ENCODE peak calls at places on chromosomes 12 and 14, in ten cellular contexts. One of them, this sample, is unnamed.

GRCh38 chr12:108323581-108323980 is 15.5 kb downstream of the CMKLR1 start:
- DNase-seq in islet precursor cell: no peak
- DNase-seq in anterior cingulate cortex: no peak
- DNase-seq in GM12892: no peak
- DNase-seq in AML-193: no peak
- DNase-seq in nephron progenitor cell: no peak
- DNase-seq in T-helper 1 cell: no peak
- DNase-seq in stromal cell of bone marrow: no peak
- DNase-seq in HTR-8/SVneo: no peak
- DNase-seq in stimulated activated CD4-positive, alpha-beta T cell treated with anti-CD3 and anti-CD28 coated beads, Interleukin-4, amount 100 ng/mL, for 24 hours: no peak
- DNase-seq in this sample: no peak

GRCh38 chr14:95993768-95994592 is 45.2 kb upstream of the C14orf132 start:
- DNase-seq in islet precursor cell: peak; percentile 78
- DNase-seq in anterior cingulate cortex: no peak
- DNase-seq in GM12892: no peak
- DNase-seq in AML-193: peak; percentile 42
- DNase-seq in nephron progenitor cell: peak; percentile 42
- DNase-seq in T-helper 1 cell: peak; percentile 26
- DNase-seq in stromal cell of bone marrow: peak; percentile 26
- DNase-seq in HTR-8/SVneo: peak; percentile 44
- DNase-seq in stimulated activated CD4-positive, alpha-beta T cell treated with anti-CD3 and anti-CD28 coated beads, Interleukin-4, amount 100 ng/mL, for 24 hours: peak; percentile 28
- DNase-seq in this sample: no peak

GRCh38 chr12:49673446-49674317 is 33.5 kb downstream of the FMNL3 start:
- DNase-seq in islet precursor cell: peak; percentile 94
- DNase-seq in anterior cingulate cortex: peak; percentile 81
- DNase-seq in GM12892: no peak
- DNase-seq in AML-193: no peak
- DNase-seq in nephron progenitor cell: peak; percentile 68
- DNase-seq in T-helper 1 cell: no peak
- DNase-seq in stromal cell of bone marrow: peak; percentile 92
- DNase-seq in HTR-8/SVneo: no peak
- DNase-seq in stimulated activated CD4-positive, alpha-beta T cell treated with anti-CD3 and anti-CD28 coated beads, Interleukin-4, amount 100 ng/mL, for 24 hours: no peak
- DNase-seq in this sample: no peak

GRCh38 chr12:116015525-116015924 is 262.0 kb downstream of the MED13L start:
- DNase-seq in islet precursor cell: no peak
- DNase-seq in anterior cingulate cortex: no peak
- DNase-seq in GM12892: no peak
- DNase-seq in AML-193: peak; percentile 23
- DNase-seq in nephron progenitor cell: no peak
- DNase-seq in T-helper 1 cell: no peak
- DNase-seq in stromal cell of bone marrow: peak; percentile 49
- DNase-seq in HTR-8/SVneo: peak; percentile 51
- DNase-seq in stimulated activated CD4-positive, alpha-beta T cell treated with anti-CD3 and anti-CD28 coated beads, Interleukin-4, amount 100 ng/mL, for 24 hours: no peak
- DNase-seq in this sample: no peak

GRCh38 chr14:100147181-100147631 is 12.2 kb downstream of the DEGS2 start:
- DNase-seq in islet precursor cell: no peak
- DNase-seq in anterior cingulate cortex: no peak
- DNase-seq in GM12892: peak; percentile 56
- DNase-seq in AML-193: no peak
- DNase-seq in nephron progenitor cell: no peak
- DNase-seq in T-helper 1 cell: peak; percentile 56
- DNase-seq in stromal cell of bone marrow: no peak
- DNase-seq in HTR-8/SVneo: no peak
- DNase-seq in stimulated activated CD4-positive, alpha-beta T cell treated with anti-CD3 and anti-CD28 coated beads, Interleukin-4, amount 100 ng/mL, for 24 hours: peak; percentile 61
- DNase-seq in this sample: peak; percentile 59

GRCh38 chr12:109999649-109999971 is 380 bp downstream of the ANKRD13A start:
- DNase-seq in islet precursor cell: no peak
- DNase-seq in anterior cingulate cortex: no peak
- DNase-seq in GM12892: no peak
- DNase-seq in AML-193: no peak
- DNase-seq in nephron progenitor cell: no peak
- DNase-seq in T-helper 1 cell: no peak
- DNase-seq in stromal cell of bone marrow: no peak
- DNase-seq in HTR-8/SVneo: no peak
- DNase-seq in stimulated activated CD4-positive, alpha-beta T cell treated with anti-CD3 and anti-CD28 coated beads, Interleukin-4, amount 100 ng/mL, for 24 hours: no peak
- DNase-seq in this sample: no peak

GRCh38 chr12:32568241-32568640 is 110.9 kb upstream of the DNM1L start:
- DNase-seq in islet precursor cell: no peak
- DNase-seq in anterior cingulate cortex: no peak
- DNase-seq in GM12892: no peak
- DNase-seq in AML-193: no peak
- DNase-seq in nephron progenitor cell: no peak
- DNase-seq in T-helper 1 cell: no peak
- DNase-seq in stromal cell of bone marrow: peak; percentile 65
- DNase-seq in HTR-8/SVneo: peak; percentile 20
- DNase-seq in stimulated activated CD4-positive, alpha-beta T cell treated with anti-CD3 and anti-CD28 coated beads, Interleukin-4, amount 100 ng/mL, for 24 hours: no peak
- DNase-seq in this sample: no peak

GRCh38 chr12:56007148-56007891 is 10.2 kb downstream of the SUOX start:
- DNase-seq in islet precursor cell: peak; percentile 96
- DNase-seq in anterior cingulate cortex: peak; percentile 65
- DNase-seq in GM12892: peak; percentile 94
- DNase-seq in AML-193: peak; percentile 67
- DNase-seq in nephron progenitor cell: peak; percentile 92
- DNase-seq in T-helper 1 cell: peak; percentile 69
- DNase-seq in stromal cell of bone marrow: peak; percentile 83
- DNase-seq in HTR-8/SVneo: peak; percentile 92
- DNase-seq in stimulated activated CD4-positive, alpha-beta T cell treated with anti-CD3 and anti-CD28 coated beads, Interleukin-4, amount 100 ng/mL, for 24 hours: peak; percentile 78
- DNase-seq in this sample: peak; percentile 81

GRCh38 chr12:42144424-42145196 is at the start of gene GXYLT1:
- DNase-seq in islet precursor cell: peak; percentile 99
- DNase-seq in anterior cingulate cortex: peak; percentile 73
- DNase-seq in GM12892: peak; percentile 82
- DNase-seq in AML-193: peak; percentile 92
- DNase-seq in nephron progenitor cell: peak; percentile 92
- DNase-seq in T-helper 1 cell: peak; percentile 66
- DNase-seq in stromal cell of bone marrow: peak; percentile 89
- DNase-seq in HTR-8/SVneo: peak; percentile 82
- DNase-seq in stimulated activated CD4-positive, alpha-beta T cell treated with anti-CD3 and anti-CD28 coated beads, Interleukin-4, amount 100 ng/mL, for 24 hours: peak; percentile 82
- DNase-seq in this sample: peak; percentile 97

GRCh38 chr12:111768159-111768895 is 1.6 kb downstream of the ALDH2 start:
- DNase-seq in islet precursor cell: no peak
- DNase-seq in anterior cingulate cortex: no peak
- DNase-seq in GM12892: no peak
- DNase-seq in AML-193: no peak
- DNase-seq in nephron progenitor cell: no peak
- DNase-seq in T-helper 1 cell: no peak
- DNase-seq in stromal cell of bone marrow: no peak
- DNase-seq in HTR-8/SVneo: no peak
- DNase-seq in stimulated activated CD4-positive, alpha-beta T cell treated with anti-CD3 and anti-CD28 coated beads, Interleukin-4, amount 100 ng/mL, for 24 hours: no peak
- DNase-seq in this sample: no peak

This sample was measured in GM06990.